ENCODE peak calls at places on chromosomes 7 and 10, in eight cellular contexts. Z is fibroblast of lung, V is uterus, T is H9, F is upper lobe of right lung, G is tibial artery, W is body of pancreas, I is H1. D is an unnamed sample.

GRCh38 chr10:12710594-12711343 is 290.7 kb downstream of the CCDC3 start:
- DNase-seq in Z (peak; percentile 91), V (peak; percentile 70), T (peak; percentile 70), F (peak; percentile 86), G (peak; percentile 90), W (peak; percentile 81), I (peak; percentile 43), D (peak; percentile 67)

GRCh38 chr10:7610651-7611389 is 55.9 kb downstream of the ITIH5 start:
- DNase-seq in Z (peak; percentile 98), V (peak; percentile 35), T (no peak), F (no peak), G (no peak), W (no peak), I (no peak), D (no peak)

GRCh38 chr10:33321516-33321915 is 13.0 kb downstream of the NRP1 start:
- DNase-seq in Z (peak; percentile 34), V (no peak), T (no peak), F (no peak), G (no peak), W (no peak), I (no peak), D (no peak)

GRCh38 chr7:93933190-93933589 is 11.7 kb downstream of the GNG11 start:
- DNase-seq in Z (no peak), V (no peak), T (no peak), F (no peak), G (no peak), W (no peak), I (no peak), D (no peak)

GRCh38 chr10:3887885-3888476 is 103.0 kb upstream of the KLF6 start:
- DNase-seq in Z (peak; percentile 78), V (peak; percentile 61), T (peak; percentile 64), F (no peak), G (peak; percentile 86), W (peak; percentile 20), I (peak; percentile 65), D (peak; percentile 48)

GRCh38 chr7:139687980-139688632 is 89.7 kb downstream of the HIPK2 start:
- DNase-seq in Z (peak; percentile 62), V (no peak), T (peak; percentile 49), F (no peak), G (no peak), W (no peak), I (no peak), D (no peak)

GRCh38 chr10:13936826-13937225 is 350.1 kb downstream of the PRPF18 start:
- DNase-seq in Z (no peak), V (no peak), T (no peak), F (no peak), G (no peak), W (no peak), I (no peak), D (no peak)

GRCh38 chr10:43855667-43856210 is 207.1 kb upstream of the ZNF32 start:
- DNase-seq in Z (no peak), V (no peak), T (no peak), F (no peak), G (no peak), W (no peak), I (no peak), D (no peak)

GRCh38 chr10:44865289-44865671 is 45.9 kb upstream of the TMEM72 start:
- DNase-seq in Z (no peak), V (peak; percentile 43), T (no peak), F (no peak), G (peak; percentile 67), W (no peak), I (no peak), D (no peak)

GRCh38 chr7:16564909-16565426 is 38.3 kb downstream of the LRRC72 start:
- DNase-seq in Z (peak; percentile 71), V (no peak), T (no peak), F (no peak), G (no peak), W (peak; percentile 14), I (no peak), D (no peak)

GRCh38 chr7:131226116-131226562 is 101.5 kb upstream of the MKLN1 start:
- DNase-seq in Z (peak; percentile 65), V (no peak), T (no peak), F (no peak), G (no peak), W (no peak), I (no peak), D (no peak)

GRCh38 chr7:35691827-35692307 is 3.1 kb downstream of the HERPUD2 start:
- DNase-seq in Z (peak; percentile 18), V (no peak), T (no peak), F (no peak), G (no peak), W (peak; percentile 23), I (no peak), D (peak; percentile 34)

GRCh38 chr10:80755893-80756292 is 218.2 kb downstream of the SH2D4B start:
- DNase-seq in Z (no peak), V (no peak), T (no peak), F (no peak), G (no peak), W (no peak), I (no peak), D (no peak)

GRCh38 chr7:129778770-129779601 is 167.5 kb downstream of the NRF1 start:
- DNase-seq in Z (no peak), V (no peak), T (no peak), F (no peak), G (no peak), W (peak; percentile 51), I (no peak), D (no peak)

GRCh38 chr7:129780257-129781127 is 169.0 kb downstream of the NRF1 start:
- DNase-seq in Z (no peak), V (no peak), T (peak; percentile 96), F (peak; percentile 96), G (no peak), W (peak; percentile 96), I (peak; percentile 74), D (peak; percentile 34)

GRCh38 chr7:129777993-129778769 is 166.7 kb downstream of the NRF1 start:
- DNase-seq in Z (no peak), V (no peak), T (no peak), F (no peak), G (no peak), W (no peak), I (no peak), D (no peak)

GRCh38 chr7:129781128-129781855 is 169.8 kb downstream of the NRF1 start:
- DNase-seq in Z (no peak), V (no peak), T (no peak), F (no peak), G (no peak), W (peak; percentile 67), I (no peak), D (no peak)

DNA sequence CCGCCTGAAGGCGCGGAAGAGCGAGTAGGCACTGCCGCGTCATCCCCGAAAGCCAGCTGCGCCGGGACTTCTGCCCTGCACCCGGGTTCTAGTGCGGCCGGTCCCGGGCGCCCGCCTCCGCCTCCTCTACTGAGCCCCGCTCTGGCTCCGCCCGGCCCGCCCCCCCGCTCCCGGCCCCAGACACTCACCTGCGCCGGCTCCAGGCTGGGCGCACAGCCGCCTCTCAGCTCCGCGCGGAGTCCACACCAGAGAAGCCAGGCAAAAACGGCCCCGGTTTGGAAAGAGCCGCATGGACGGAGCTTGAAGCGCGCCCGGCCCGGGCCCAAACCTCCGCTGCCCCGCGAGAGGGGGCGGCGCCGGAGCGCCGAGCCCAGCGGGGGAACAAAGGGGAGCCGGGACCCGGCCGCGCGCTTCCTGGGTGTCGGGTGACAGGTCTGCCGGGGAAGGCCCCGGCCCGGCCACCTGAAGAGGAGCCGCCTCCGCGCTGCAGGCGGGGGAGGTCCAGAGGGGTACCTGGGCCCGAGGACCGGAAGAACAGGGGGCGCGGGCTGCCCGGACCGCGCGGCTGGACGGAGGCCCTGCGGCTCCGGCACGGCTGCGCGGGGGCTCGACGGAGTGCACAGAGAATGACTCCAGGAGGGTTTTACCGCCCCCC is 168.2 kb downstream of the NRF1 start:
- DNase-seq in Z (no peak), V (no peak), T (no peak), F (peak; percentile 91), G (no peak), W (no peak), I (no peak), D (no peak)
- TF ChIP-seq CTCF in Z (no peak), V (no peak), T (no peak), F (no peak), G (no peak), W (no peak), I (no peak), D (no peak)

GRCh38 chr10:95759233-95759826 is 3.4 kb downstream of the ENTPD1 start:
- DNase-seq in Z (peak; percentile 44), V (no peak), T (no peak), F (no peak), G (no peak), W (no peak), I (no peak), D (no peak)

GRCh38 chr10:95756796-95757657 is 1.1 kb downstream of the ENTPD1 start:
- DNase-seq in Z (no peak), V (no peak), T (no peak), F (no peak), G (no peak), W (no peak), I (no peak), D (no peak)

GRCh38 chr10:95755511-95756004 is 405 bp upstream of the ENTPD1 start:
- DNase-seq in Z (no peak), V (peak; percentile 54), T (peak; percentile 80), F (no peak), G (peak; percentile 80), W (peak; percentile 29), I (no peak), D (no peak)

GRCh38 chr10:95758351-95759025 is 2.5 kb downstream of the ENTPD1 start:
- DNase-seq in Z (no peak), V (no peak), T (no peak), F (no peak), G (peak; percentile 69), W (no peak), I (no peak), D (no peak)

DNA sequence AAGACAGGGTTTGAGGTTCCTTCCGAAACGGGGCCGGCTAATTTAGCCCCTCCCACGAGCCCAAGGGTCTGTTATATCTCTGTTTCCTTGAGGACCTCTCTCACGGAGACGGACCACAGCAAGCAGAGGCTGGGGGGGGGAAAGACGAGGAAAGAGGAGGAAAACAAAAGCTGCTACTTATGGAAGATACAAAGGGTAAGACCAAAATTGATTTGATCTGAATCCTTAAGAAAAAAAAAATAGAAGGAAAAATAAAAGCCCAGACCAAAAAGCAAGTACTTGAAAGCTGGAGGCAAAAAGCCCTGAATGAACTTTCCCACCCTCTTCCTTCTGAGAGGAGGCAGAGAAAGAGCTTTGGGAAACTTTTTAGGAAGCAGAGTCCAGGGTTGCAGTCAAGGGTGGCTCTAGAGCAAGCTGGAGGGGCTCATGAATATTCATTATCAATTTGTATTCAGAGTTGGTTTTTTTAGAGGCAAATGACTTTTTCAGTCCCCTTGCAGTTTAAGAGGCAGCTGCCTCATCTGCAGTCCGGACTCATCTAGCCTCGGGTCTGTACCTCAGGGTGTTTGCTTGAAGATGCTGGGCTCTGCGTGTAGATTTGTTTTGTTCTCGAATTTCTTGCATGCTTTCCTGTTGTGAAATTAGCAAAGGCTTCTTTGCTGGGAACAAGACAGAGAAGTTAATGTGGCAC is at the start of gene ENTPD1:
- DNase-seq in Z (peak; percentile 41), V (no peak), T (peak; percentile 37), F (no peak), G (no peak), W (no peak), I (no peak), D (no peak)
- H3K27ac ChIP-seq in Z (no peak within 1 kb of the TSS), V (peak within 1 kb of the TSS; percentile 74), T (no peak within 1 kb of the TSS), F (peak within 1 kb of the TSS; percentile 84), G (peak within 1 kb of the TSS; percentile 92), W (no peak within 1 kb of the TSS), I (no peak within 1 kb of the TSS), D (no peak within 1 kb of the TSS)

GRCh38 chr7:158327012-158327411 is 260.6 kb downstream of the PTPRN2 start:
- DNase-seq in Z (no peak), V (no peak), T (no peak), F (no peak), G (no peak), W (no peak), I (no peak), D (no peak)
- H3K9me3 ChIP-seq in Z (peaks cover 10% of the 10 kb centered on the region), V (no peaks in the 10 kb centered on the region), T (no peaks in the 10 kb centered on the region), F (no peaks in the 10 kb centered on the region), G (no peaks in the 10 kb centered on the region), W (no peaks in the 10 kb centered on the region), I (peaks cover 23% of the 10 kb centered on the region), D (no peaks in the 10 kb centered on the region)

GRCh38 chr7:33043875-33044718 is 18.5 kb downstream of the NT5C3A start:
- DNase-seq in Z (no peak), V (no peak), T (no peak), F (no peak), G (no peak), W (peak; percentile 28), I (no peak), D (no peak)
- TF ChIP-seq CTCF in Z (no peak), V (no peak), T (no peak), F (peak; percentile 17), G (no peak), W (peak; percentile 77), I (no peak), D (no peak)